ENCODE peak calls at places on chromosome 5, in five cellular contexts. N, X, W, R and Q are unnamed samples.
A peak's percentile ranks its signal among the peaks of the same experiment; 100 is the strongest.

GRCh38 chr5:180818942-180819341 is 16.3 kb upstream of the MGAT1 start:
- DNase-seq in N (no peak), X (no peak), W (no peak), R (no peak), Q (no peak)

GRCh38 chr5:74063821-74064598 is 438.0 kb downstream of the ARHGEF28 start:
- DNase-seq in N (no peak), X (no peak), W (no peak), R (no peak), Q (no peak)

GRCh38 chr5:4065472-4066320 is 470.1 kb downstream of the IRX1 start:
- DNase-seq in N (no peak), X (no peak), W (no peak), R (no peak), Q (no peak)

GRCh38 chr5:61332369-61332745 is 299 bp downstream of the ZSWIM6 start:
- DNase-seq in N (no peak), X (no peak), W (peak; percentile 76), R (no peak), Q (peak; percentile 65)

GRCh38 chr5:669842-670395 is 23.2 kb downstream of the TPPP start:
- DNase-seq in N (no peak), X (no peak), W (no peak), R (no peak), Q (no peak)

GRCh38 chr5:17796757-17797398 is 162.6 kb downstream of the TAF11L14 start:
- DNase-seq in N (no peak), X (no peak), W (no peak), R (no peak), Q (no peak)

GRCh38 chr5:50962934-50963646 is 296.7 kb downstream of the PARP8 start:
- DNase-seq in N (peak; percentile 38), X (no peak), W (peak; percentile 83), R (peak; percentile 67), Q (peak; percentile 49)

GRCh38 chr5:71836084-71836483 is 117.0 kb downstream of the CARTPT start:
- DNase-seq in N (no peak), X (no peak), W (no peak), R (no peak), Q (no peak)

GRCh38 chr5:168790691-168791230 is 211.6 kb upstream of the PANK3 start:
- DNase-seq in N (no peak), X (no peak), W (no peak), R (no peak), Q (no peak)

GRCh38 chr5:1563617-1564181 is 39.9 kb upstream of the LPCAT1 start:
- DNase-seq in N (no peak), X (no peak), W (no peak), R (no peak), Q (no peak)

GRCh38 chr5:168334161-168335094 is 43.0 kb downstream of the WWC1 start:
- DNase-seq in N (no peak), X (no peak), W (peak; percentile 33), R (no peak), Q (peak; percentile 36)

GRCh38 chr5:1316941-1317340 is 22.1 kb upstream of the TERT start:
- DNase-seq in N (no peak), X (no peak), W (peak; percentile 25), R (no peak), Q (no peak)

GRCh38 chr5:157563373-157564148 is 12.0 kb downstream of the ADAM19 start:
- DNase-seq in N (peak; percentile 63), X (no peak), W (no peak), R (no peak), Q (peak; percentile 69)

GRCh38 chr5:68949256-68949655 is 144.6 kb upstream of the SLC30A5 start:
- DNase-seq in N (no peak), X (no peak), W (no peak), R (no peak), Q (no peak)

GRCh38 chr5:79011219-79011836 is 26.2 kb upstream of the ARSB start:
- DNase-seq in N (no peak), X (no peak), W (no peak), R (no peak), Q (no peak)

GRCh38 chr5:167730121-167730520 is 561.3 kb upstream of the WWC1 start:
- DNase-seq in N (no peak), X (no peak), W (no peak), R (no peak), Q (no peak)

GRCh38 chr5:146043722-146044121 is 61.7 kb downstream of the PLAC8L1 start:
- DNase-seq in N (no peak), X (no peak), W (no peak), R (no peak), Q (no peak)

GRCh38 chr5:173352366-173353069 is 24.3 kb upstream of the STC2 start:
- DNase-seq in N (no peak), X (no peak), W (no peak), R (no peak), Q (no peak)

GRCh38 chr5:142186821-142187594 is 78.4 kb downstream of the NDFIP1 start:
- DNase-seq in N (no peak), X (no peak), W (no peak), R (no peak), Q (no peak)

GRCh38 chr5:16521561-16522090 is 56.0 kb upstream of the ZNF622 start:
- DNase-seq in N (no peak), X (no peak), W (no peak), R (no peak), Q (no peak)
- TF ChIP-seq POLR2A in N (no peak), X (no peak), W (no peak), R (no peak), Q (no peak)

GRCh38 chr5:114361724-114362196 is at the start of gene KCNN2:
- DNase-seq in N (peak; percentile 50), X (no peak), W (peak; percentile 90), R (peak; percentile 40), Q (peak; percentile 42)
- TF ChIP-seq POLR2A in N (peak; percentile 34), X (no peak), W (no peak), R (no peak), Q (no peak)

GRCh38 chr5:179793470-179794139 is at the start of gene LTC4S:
- DNase-seq in N (peak; percentile 84), X (peak; percentile 38), W (peak; percentile 90), R (peak; percentile 79), Q (peak; percentile 80)
- TF ChIP-seq POLR2A in N (no peak), X (no peak), W (no peak), R (no peak), Q (no peak)

GRCh38 chr5:151251621-151252020 is 1.4 kb upstream of the GM2A start:
- DNase-seq in N (no peak), X (no peak), W (no peak), R (no peak), Q (no peak)

GRCh38 chr5:151254533-151254932 is 1.5 kb downstream of the GM2A start:
- DNase-seq in N (no peak), X (no peak), W (no peak), R (no peak), Q (no peak)

GRCh38 chr5:151251001-151251551 is 1.9 kb upstream of the GM2A start:
- DNase-seq in N (no peak), X (no peak), W (no peak), R (no peak), Q (no peak)

GRCh38 chr5:151253604-151253948 is 591 bp downstream of the GM2A start:
- DNase-seq in N (no peak), X (no peak), W (no peak), R (no peak), Q (peak; percentile 42)

GRCh38 chr5:151252762-151253603 is at the start of gene GM2A:
- DNase-seq in N (peak; percentile 100), X (peak; percentile 98), W (peak; percentile 100), R (peak; percentile 99), Q (peak; percentile 99)
- TF ChIP-seq POLR2A in N (peak; percentile 67), X (peak; percentile 89), W (peak; percentile 81), R (no peak), Q (peak; percentile 16)

GRCh38 chr5:122078116-122078865 is at the start of gene LOX:
- DNase-seq in N (peak; percentile 86), X (no peak), W (peak; percentile 95), R (peak; percentile 84), Q (peak; percentile 74)
- TF ChIP-seq POLR2A in N (peak; percentile 16), X (peak; percentile 36), W (no peak), R (no peak), Q (no peak)

DNA sequence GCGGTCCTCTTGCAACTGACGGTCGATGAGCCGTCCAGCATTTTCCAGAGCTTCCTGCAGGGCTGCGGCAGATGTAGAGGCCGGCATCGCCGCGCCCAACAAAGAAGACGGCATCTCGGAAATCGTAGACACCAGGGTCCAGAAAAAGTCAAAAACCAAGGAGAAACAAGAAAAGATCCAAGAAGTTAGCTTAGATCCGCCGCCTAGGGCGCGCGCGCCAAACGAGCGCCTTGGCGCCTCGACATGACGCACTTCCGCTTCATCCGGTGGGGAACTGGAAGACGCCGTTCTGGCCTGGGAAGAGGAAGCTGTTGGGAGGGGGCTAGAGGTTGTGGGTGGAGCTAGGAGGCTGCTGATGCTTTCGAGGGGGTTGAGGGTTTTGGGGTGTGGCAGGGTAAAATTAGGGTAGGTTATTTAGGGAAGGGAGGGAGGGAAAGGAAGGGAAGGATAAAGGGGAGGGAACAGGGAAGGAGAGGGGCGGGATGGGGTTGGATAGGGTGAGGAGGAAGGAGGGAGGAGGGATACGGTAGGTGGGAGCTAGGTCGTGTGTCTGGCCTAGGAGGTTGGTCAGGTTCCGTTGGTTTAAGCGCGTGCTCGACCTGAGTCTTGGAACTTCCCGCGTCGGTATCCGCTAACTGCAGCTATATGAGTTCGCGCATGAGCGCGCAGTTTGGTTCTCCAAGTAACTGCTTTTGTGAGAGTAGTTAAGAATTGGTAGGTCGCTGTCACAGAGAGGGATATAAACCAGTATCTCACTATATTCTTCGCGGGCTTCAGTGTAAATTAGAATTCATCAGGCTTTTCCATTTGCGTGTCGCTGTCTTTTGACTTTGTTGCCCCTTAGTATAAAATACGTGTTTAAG is at the start of gene NUP155:
- DNase-seq in N (peak; percentile 90), X (peak; percentile 62), W (peak; percentile 96), R (peak; percentile 91), Q (peak; percentile 90)
- TF ChIP-seq POLR2A in N (peak; percentile 63), X (peak; percentile 58), W (peak; percentile 60), R (no peak), Q (peak; percentile 71)